ENCODE peak calls at places on chromosomes 7 and 10, in eight cellular contexts. V is breast epithelium, O is ovary, D is tibial nerve, H is IMR-90, B is A549, A is HCT116, F is K562. L is an unnamed sample.
A peak's percentile ranks its signal among the peaks of the same experiment; 100 is the strongest.

GRCh38 chr7:14761506-14762296 is 140.8 kb downstream of the DGKB start:
- DNase-seq in D (no peak), V (no peak), A (no peak), H (peak; percentile 79), O (no peak), F (no peak), B (no peak), L (peak; percentile 35)

GRCh38 chr7:5702876-5703571 is 78.4 kb downstream of the RNF216 start:
- DNase-seq in B (peak; percentile 29), H (peak; percentile 60), A (peak; percentile 24), V (no peak), F (no peak), D (no peak), O (no peak), L (no peak)

GRCh38 chr7:85730016-85730415 is 543.2 kb upstream of the SEMA3D start:
- DNase-seq in D (no peak), A (no peak), F (no peak), O (no peak), B (peak; percentile 16), H (no peak), V (no peak), L (peak; percentile 22)

GRCh38 chr7:77570330-77571011 is 33.4 kb downstream of the PTPN12 start:
- DNase-seq in A (no peak), D (no peak), V (no peak), O (no peak), H (peak; percentile 69), F (no peak), B (peak; percentile 36), L (no peak)

GRCh38 chr7:46854958-46855473 is 726.9 kb downstream of the TNS3 start:
- DNase-seq in F (no peak), H (peak; percentile 75), A (no peak), B (peak; percentile 9), O (no peak), D (no peak), V (no peak), L (no peak)

GRCh38 chr10:63505562-63505961 is 15.6 kb upstream of the REEP3 start:
- DNase-seq in A (no peak), V (no peak), F (no peak), B (no peak), H (no peak), O (no peak), D (no peak), L (no peak)

GRCh38 chr10:49115015-49115795 is at the start of gene VSTM4:
- DNase-seq in B (no peak), O (peak; percentile 56), A (no peak), V (no peak), D (no peak), H (peak; percentile 59), F (peak; percentile 54), L (no peak)

GRCh38 chr7:28891192-28891872 is 66.8 kb downstream of the TRIL start:
- DNase-seq in D (no peak), B (no peak), V (no peak), H (no peak), F (no peak), A (no peak), O (no peak), L (no peak)

GRCh38 chr7:76269895-76270294 is 32.6 kb upstream of the HSPB1 start:
- DNase-seq in B (no peak), F (no peak), O (no peak), D (no peak), A (no peak), H (no peak), V (no peak), L (no peak)

GRCh38 chr10:115980470-115980869 is 292.5 kb downstream of the GFRA1 start:
- DNase-seq in F (no peak), A (no peak), V (no peak), H (no peak), B (no peak), D (no peak), O (no peak), L (no peak)

GRCh38 chr7:10571759-10572158 is 401.9 kb upstream of the PHF14 start:
- DNase-seq in V (no peak), D (no peak), H (no peak), F (no peak), O (no peak), A (no peak), B (no peak), L (no peak)

GRCh38 chr10:78255214-78255613 is 221.6 kb downstream of the RPS24 start:
- DNase-seq in B (no peak), D (no peak), F (peak; percentile 19), A (no peak), O (no peak), V (no peak), H (peak; percentile 56), L (no peak)

GRCh38 chr7:1045038-1045726 is 836 bp downstream of the GPR146 start:
- DNase-seq in V (no peak), A (no peak), O (no peak), D (no peak), B (no peak), F (peak; percentile 33), H (no peak), L (no peak)

GRCh38 chr7:1045727-1046063 is 1.3 kb downstream of the GPR146 start:
- DNase-seq in F (no peak), O (no peak), D (no peak), V (no peak), H (no peak), A (no peak), B (no peak), L (no peak)

GRCh38 chr7:1043552-1044188 is 676 bp upstream of the GPR146 start:
- DNase-seq in D (no peak), V (no peak), O (no peak), F (peak; percentile 29), B (no peak), A (no peak), H (no peak), L (peak; percentile 37)

GRCh38 chr7:1042161-1042833 is 2.0 kb upstream of the GPR146 start:
- DNase-seq in D (no peak), F (no peak), H (no peak), A (no peak), V (no peak), B (no peak), O (no peak), L (no peak)

DNA sequence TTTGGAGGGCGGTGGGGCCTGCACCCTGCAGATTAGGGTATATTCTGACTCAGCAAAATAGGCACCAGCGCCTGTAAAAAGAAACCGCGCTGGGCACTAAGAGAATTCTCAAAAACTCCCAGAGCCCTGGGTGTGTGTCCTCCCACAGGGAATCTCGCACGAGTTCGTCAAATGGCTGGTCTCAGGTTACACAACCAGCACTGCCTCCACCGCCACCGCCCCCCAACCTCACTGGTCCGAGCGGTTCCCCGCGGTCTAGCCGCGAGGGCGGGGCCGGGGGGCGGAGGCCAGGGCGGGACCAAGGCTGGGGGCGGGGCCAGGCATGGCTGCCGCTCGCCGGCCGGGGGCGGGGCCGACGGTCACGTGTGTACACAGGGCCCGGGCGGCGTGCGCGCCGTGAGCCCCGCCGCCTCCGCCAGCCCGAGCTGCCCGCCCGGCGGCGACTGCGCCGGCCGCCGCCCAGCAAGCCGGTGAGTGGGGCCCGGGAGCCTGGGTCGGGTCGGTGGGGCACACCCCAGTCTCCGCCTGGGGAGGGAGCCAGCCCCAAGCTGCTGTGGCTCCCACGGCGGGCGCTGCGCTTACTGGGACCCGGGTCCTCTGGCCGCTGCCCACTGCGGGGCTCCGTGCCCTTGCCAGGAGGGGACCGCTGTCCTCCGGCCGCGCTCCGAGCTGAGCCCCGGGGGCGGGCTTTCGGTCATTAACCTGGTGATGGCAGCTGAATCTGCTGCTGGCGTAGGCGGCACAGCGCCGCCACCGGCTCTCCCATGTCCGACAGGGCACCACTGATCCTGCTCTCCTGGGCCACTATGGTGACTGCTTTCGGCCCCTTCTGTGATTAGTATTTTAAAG is at the start of gene GPR146:
- DNase-seq in D (peak; percentile 99), A (peak; percentile 86), O (peak; percentile 98), V (peak; percentile 97), B (peak; percentile 91), F (peak; percentile 98), H (peak; percentile 94), L (peak; percentile 98)
- TF ChIP-seq POLR2A in D (peak; percentile 81), A (peak; percentile 21), O (peak; percentile 47), V (peak; percentile 30), B (no peak), F (no peak), H (no peak), L (peak; percentile 57)

GRCh38 chr10:95524358-95525032 is 36.7 kb downstream of the SORBS1 start:
- DNase-seq in O (no peak), A (no peak), V (no peak), B (no peak), D (no peak), F (no peak), H (no peak), L (peak; percentile 75)
- H3K4me1 ChIP-seq in O (no peaks in the 10 kb centered on the region), A (peaks cover 2% of the 10 kb centered on the region), V (peaks cover 9% of the 10 kb centered on the region), B (peaks cover 5% of the 10 kb centered on the region), D (peaks cover 3% of the 10 kb centered on the region), F (peaks cover 23% of the 10 kb centered on the region), H (no peaks in the 10 kb centered on the region), L (peaks cover 19% of the 10 kb centered on the region)

GRCh38 chr7:149873968-149874643 is at the start of gene ATP6V0E2:
- DNase-seq in O (no peak), F (no peak), D (no peak), H (no peak), A (no peak), V (no peak), B (no peak), L (no peak)
- TF ChIP-seq POLR2A in O (no peak), F (no peak), D (no peak), H (no peak), A (peak; percentile 17), V (no peak), B (peak; percentile 77), L (no peak)

DNA sequence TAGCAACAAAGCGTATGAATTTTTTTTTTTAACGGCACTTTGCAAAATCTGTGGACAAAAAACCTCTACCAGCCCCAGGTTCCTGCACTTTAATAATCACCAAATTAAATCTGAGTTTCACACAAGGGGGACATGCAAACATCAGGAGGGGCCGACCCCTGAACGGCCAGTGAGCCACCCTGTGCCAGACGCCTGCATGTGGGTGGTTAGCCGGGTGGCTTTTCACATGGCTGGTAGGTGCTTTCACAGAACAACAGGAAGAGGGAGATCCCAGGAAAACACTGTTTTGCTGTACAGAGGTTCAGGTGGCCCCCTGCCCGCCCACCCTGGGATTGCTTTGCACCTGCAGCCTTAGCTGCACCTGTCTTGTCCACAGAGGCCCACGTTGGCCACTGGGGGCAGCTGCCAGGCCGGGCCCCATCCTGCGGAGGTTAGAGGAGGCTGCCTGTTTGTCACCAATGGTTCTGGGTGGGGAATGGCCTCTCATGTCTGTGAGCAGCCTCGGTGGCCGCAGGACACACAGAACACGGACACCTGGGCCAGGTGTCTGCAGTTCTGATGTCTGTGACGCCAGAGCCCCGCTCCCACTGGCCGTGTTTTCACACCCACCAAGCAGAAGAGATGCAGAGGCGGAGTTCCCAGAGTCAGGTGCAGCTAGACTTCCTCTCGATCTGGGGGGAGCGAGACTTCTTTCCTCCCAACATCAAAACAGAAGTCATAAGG is 107.7 kb downstream of the FAM53B start:
- DNase-seq in O (no peak), V (no peak), A (no peak), D (no peak), F (no peak), B (no peak), H (no peak), L (no peak)
- H3K4me1 ChIP-seq in O (peaks cover 44% of the 10 kb centered on the region), V (peaks cover 23% of the 10 kb centered on the region), A (no peaks in the 10 kb centered on the region), D (peaks cover 44% of the 10 kb centered on the region), F (peaks cover 15% of the 10 kb centered on the region), B (no peaks in the 10 kb centered on the region), H (peaks cover 7% of the 10 kb centered on the region), L (peaks cover 5% of the 10 kb centered on the region)